ENCODE peak calls at places on chromosome 19, in seven cellular contexts. Q is bronchial epithelial cell, R is AG10803, J is endothelial cell, U is astrocyte of the cerebellum, I is stomach, S is left ventricle myocardium inferior. P is an unnamed sample.
A peak's percentile ranks its signal among the peaks of the same experiment; 100 is the strongest.

GRCh38 chr19:53372196-53372595 is 6.7 kb downstream of the ZNF525 start:
- DNase-seq in Q (no peak), R (no peak), J (no peak), U (no peak), I (no peak), S (no peak), P (no peak)

GRCh38 chr19:56933014-56933705 is 92.6 kb upstream of the PEG3 start:
- DNase-seq in Q (no peak), R (no peak), J (no peak), U (no peak), I (no peak), S (no peak), P (no peak)

GRCh38 chr19:17775245-17775927 is 19.6 kb upstream of the B3GNT3 start:
- DNase-seq in Q (no peak), R (peak; percentile 9), J (peak; percentile 83), U (no peak), I (peak; percentile 42), S (no peak), P (no peak)

GRCh38 chr19:33236696-33237390 is 11.2 kb upstream of the SLC7A10 start:
- DNase-seq in Q (no peak), R (no peak), J (no peak), U (no peak), I (no peak), S (no peak), P (no peak)

GRCh38 chr19:35349614-35350521 is 2.2 kb downstream of the FFAR1 start:
- DNase-seq in Q (no peak), R (no peak), J (no peak), U (no peak), I (no peak), S (no peak), P (peak; percentile 32)

GRCh38 chr19:51131780-51132680 is 7.3 kb downstream of the SIGLEC9 start:
- DNase-seq in Q (no peak), R (peak; percentile 65), J (no peak), U (peak; percentile 1), I (peak; percentile 56), S (peak; percentile 69), P (no peak)

GRCh38 chr19:18741566-18742121 is 49.5 kb downstream of the COMP start:
- DNase-seq in Q (no peak), R (no peak), J (no peak), U (no peak), I (peak; percentile 93), S (no peak), P (no peak)

GRCh38 chr19:43605875-43606568 is 5.9 kb upstream of the SRRM5 start:
- DNase-seq in Q (no peak), R (no peak), J (no peak), U (no peak), I (no peak), S (no peak), P (no peak)

GRCh38 chr19:23415561-23416191 is 20.4 kb upstream of the ZNF91 start:
- DNase-seq in Q (peak; percentile 12), R (no peak), J (peak; percentile 58), U (no peak), I (no peak), S (peak; percentile 46), P (no peak)

GRCh38 chr19:30671622-30672051 is 299.5 kb downstream of the ZNF536 start:
- DNase-seq in Q (no peak), R (peak; percentile 53), J (no peak), U (no peak), I (peak; percentile 24), S (peak; percentile 59), P (no peak)

GRCh38 chr19:52679598-52679997 is 41.4 kb upstream of the ZNF83 start:
- DNase-seq in Q (no peak), R (no peak), J (no peak), U (no peak), I (no peak), S (no peak), P (no peak)

GRCh38 chr19:37936166-37936565 is 29.2 kb downstream of the SIPA1L3 start:
- DNase-seq in Q (no peak), R (no peak), J (no peak), U (no peak), I (peak; percentile 75), S (no peak), P (no peak)

GRCh38 chr19:41691268-41691970 is 3.3 kb upstream of the CEACAM7 start:
- DNase-seq in Q (peak; percentile 8), R (no peak), J (peak; percentile 68), U (no peak), I (peak; percentile 45), S (no peak), P (peak; percentile 58)

GRCh38 chr19:41351339-41352245 is 2.1 kb downstream of the TGFB1 start:
- DNase-seq in Q (peak; percentile 55), R (peak; percentile 42), J (peak; percentile 63), U (no peak), I (peak; percentile 59), S (peak; percentile 75), P (peak; percentile 89)

DNA sequence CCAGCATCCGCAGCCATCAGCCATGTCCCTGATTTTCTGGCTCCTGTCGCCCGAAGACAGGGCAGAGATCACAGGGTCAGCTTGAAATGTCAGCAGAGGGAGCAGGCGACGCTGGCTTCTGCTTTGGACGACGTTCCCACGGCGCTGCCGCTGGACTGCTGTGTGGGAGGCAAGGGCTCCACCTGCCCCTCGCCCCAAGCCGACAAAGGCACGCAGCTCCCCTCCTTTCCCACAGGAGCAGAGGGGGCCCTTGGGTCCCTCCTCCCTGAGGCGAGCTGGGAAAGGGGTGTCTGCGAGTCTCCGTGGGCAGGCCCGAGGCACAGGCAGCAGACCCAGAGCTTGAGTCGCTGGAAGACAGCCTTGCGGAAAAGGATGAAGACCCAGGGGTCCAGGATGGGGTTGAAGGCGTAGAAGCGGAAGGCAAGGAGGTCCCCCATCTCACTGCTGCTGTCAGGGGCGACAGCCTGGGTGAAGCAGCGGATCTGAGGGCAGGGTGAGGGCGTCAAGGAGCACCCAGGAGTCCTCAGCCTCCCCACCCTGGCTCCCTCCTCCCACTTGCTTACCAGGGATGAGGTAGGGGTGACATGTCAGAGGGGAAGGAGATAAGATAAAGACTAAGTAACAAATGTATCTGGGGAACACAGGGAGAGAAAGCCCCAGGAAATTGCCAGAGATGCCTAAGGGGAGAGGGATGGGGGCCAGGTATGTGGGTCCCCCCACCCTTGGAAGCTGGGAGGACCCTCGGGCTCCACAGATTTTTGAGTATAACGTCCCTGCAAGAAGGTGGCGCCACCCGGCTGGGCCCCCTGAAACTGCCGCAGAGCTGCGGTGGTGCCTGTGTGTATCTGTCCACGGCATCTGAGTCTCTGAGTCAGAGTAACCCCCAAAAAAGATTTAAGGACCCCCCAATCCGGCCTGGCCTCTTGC is 3.4 kb downstream of the PTGIR start:
- DNase-seq in Q (no peak), R (no peak), J (no peak), U (no peak), I (no peak), S (no peak), P (no peak)
- TF ChIP-seq CTCF in Q (no peak), R (no peak), J (no peak), U (peak; percentile 18), I (no peak), S (no peak), P (peak; percentile 31)

GRCh38 chr19:13229246-13229645 is 79.0 kb downstream of the IER2 start:
- DNase-seq in Q (no peak), R (no peak), J (no peak), U (no peak), I (no peak), S (no peak), P (no peak)

GRCh38 chr19:13231663-13232062 is 81.5 kb downstream of the IER2 start:
- DNase-seq in Q (no peak), R (no peak), J (no peak), U (no peak), I (peak; percentile 44), S (no peak), P (no peak)

GRCh38 chr19:13225973-13226865 is 76.0 kb downstream of the IER2 start:
- DNase-seq in Q (no peak), R (no peak), J (no peak), U (no peak), I (no peak), S (no peak), P (no peak)

GRCh38 chr19:13226983-13227382 is 76.8 kb downstream of the IER2 start:
- DNase-seq in Q (no peak), R (no peak), J (no peak), U (no peak), I (no peak), S (no peak), P (no peak)

DNA sequence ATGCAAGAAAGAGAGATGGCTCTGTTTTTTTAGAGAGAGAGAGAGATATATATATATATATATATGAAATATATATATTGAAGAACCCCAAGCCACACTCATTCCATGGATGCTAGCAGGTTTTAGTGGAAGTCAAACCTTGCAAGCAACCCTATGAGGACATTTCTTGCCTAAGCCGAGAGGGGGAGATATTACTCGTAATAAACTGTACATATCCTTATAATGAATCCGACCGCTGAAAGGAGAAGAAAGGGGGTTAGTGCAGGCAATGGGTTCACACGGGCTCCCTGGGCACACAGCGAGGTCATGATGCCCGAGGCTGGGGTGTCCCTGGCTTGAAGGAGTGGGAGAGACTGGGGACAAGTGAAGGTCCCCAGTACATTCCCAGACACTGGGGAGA is 78.3 kb downstream of the IER2 start:
- DNase-seq in Q (no peak), R (no peak), J (no peak), U (no peak), I (no peak), S (no peak), P (no peak)
- TF ChIP-seq CTCF in Q (no peak), R (peak; percentile 4), J (no peak), U (no peak), I (no peak), S (no peak), P (no peak)

DNA sequence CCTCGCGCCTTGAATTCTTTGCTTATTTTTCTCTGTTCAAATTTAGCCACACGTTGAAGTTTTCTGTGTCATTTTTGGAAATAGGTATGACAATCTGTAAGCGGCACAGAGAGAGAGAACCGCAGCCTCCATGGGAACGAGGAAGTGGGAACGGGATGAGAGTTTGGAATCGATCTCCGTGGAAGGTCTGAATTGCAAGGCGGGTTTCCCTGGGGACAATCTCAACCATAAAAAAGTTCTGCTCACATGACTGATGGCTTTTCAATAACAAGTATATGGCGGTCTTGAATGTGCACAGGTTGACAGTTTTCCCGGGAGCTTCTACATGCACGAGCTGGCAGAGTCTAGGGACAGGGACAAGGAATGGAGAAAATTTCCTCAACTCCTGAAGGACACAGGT is 90.9 kb downstream of the INSR start:
- DNase-seq in Q (no peak), R (no peak), J (no peak), U (no peak), I (no peak), S (no peak), P (no peak)
- TF ChIP-seq CTCF in Q (no peak), R (no peak), J (no peak), U (no peak), I (no peak), S (no peak), P (no peak)

DNA sequence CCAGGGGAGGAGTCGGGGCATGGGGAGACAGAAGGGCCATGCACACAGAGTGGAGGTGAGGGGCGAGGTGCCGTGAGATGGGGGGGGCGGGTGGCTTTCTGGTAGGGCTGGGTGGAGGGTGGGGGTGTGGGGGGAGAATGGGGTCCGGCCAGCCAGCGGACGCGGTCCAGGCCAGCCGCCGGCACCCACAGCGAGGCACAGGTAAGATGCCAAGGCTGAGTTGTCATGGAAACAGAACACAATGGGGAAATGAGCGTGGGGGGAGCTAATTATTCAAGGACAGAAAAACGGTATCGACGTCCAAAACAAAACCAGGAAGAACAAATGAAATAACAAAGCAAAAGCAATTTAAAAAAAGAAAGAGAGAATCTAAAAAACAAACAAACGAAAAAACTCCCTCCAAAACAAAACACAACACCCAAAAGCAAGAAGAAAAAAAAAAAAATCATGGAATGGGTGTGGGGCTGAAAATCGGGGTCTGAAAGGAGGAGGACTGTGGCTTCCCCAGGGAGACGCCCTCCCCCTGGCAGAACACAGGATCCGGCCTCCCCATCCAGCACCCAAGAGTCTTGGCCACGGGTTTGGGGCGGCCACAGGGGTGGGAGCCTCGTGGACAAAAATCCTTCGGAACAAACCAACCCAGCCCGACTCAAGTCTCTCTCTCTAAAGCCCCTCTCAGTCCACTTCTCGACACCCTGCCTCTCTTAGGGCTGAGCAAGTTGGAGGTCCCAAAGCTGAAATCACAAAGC is 92.5 kb downstream of the PTPRS start:
- DNase-seq in Q (no peak), R (no peak), J (no peak), U (no peak), I (no peak), S (no peak), P (no peak)
- TF ChIP-seq CTCF in Q (no peak), R (no peak), J (no peak), U (no peak), I (no peak), S (no peak), P (no peak)